ENCODE peak calls at places on chromosome 21, in seven cellular contexts. C is BE2C; J is lower lobe of right lung; T is CD8-positive, alpha-beta T cell; D is mammary epithelial cell; I is neural progenitor cell; M is adipocyte. U is an unnamed sample.

GRCh38 chr21:28396421-28396820 is 596.3 kb downstream of the LTN1 start:
- DNase-seq in C (no peak), J (no peak), T (no peak), D (peak; percentile 64), I (no peak), M (no peak), U (no peak)

GRCh38 chr21:15291621-15292266 is 226.9 kb upstream of the NRIP1 start:
- DNase-seq in C (no peak), J (no peak), T (no peak), D (peak; percentile 56), I (no peak), M (no peak), U (no peak)

GRCh38 chr21:28089599-28090421 is 902.9 kb downstream of the LTN1 start:
- DNase-seq in C (no peak), J (no peak), T (no peak), D (no peak), I (peak; percentile 3), M (no peak), U (no peak)

GRCh38 chr21:37294674-37295073 is 27.5 kb upstream of the VPS26C start:
- DNase-seq in C (no peak), J (no peak), T (no peak), D (no peak), I (no peak), M (no peak), U (no peak)

GRCh38 chr21:34526618-34527290 is 14.7 kb upstream of the KCNE1 start:
- DNase-seq in C (no peak), J (peak; percentile 62), T (no peak), D (peak; percentile 98), I (peak; percentile 67), M (peak; percentile 98), U (peak; percentile 5)

GRCh38 chr21:29267666-29268065 is 31.1 kb upstream of the BACH1 start:
- DNase-seq in C (no peak), J (no peak), T (no peak), D (no peak), I (no peak), M (no peak), U (no peak)

GRCh38 chr21:15514073-15514946 is 215.5 kb upstream of the USP25 start:
- DNase-seq in C (no peak), J (no peak), T (peak; percentile 65), D (no peak), I (no peak), M (no peak), U (peak; percentile 77)

GRCh38 chr21:39082656-39083376 is 100.4 kb downstream of the PSMG1 start:
- DNase-seq in C (no peak), J (no peak), T (no peak), D (peak; percentile 25), I (peak; percentile 51), M (no peak), U (no peak)

GRCh38 chr21:38995071-38995669 is 188.1 kb downstream of the PSMG1 start:
- DNase-seq in C (no peak), J (no peak), T (no peak), D (no peak), I (no peak), M (no peak), U (no peak)

GRCh38 chr21:25107708-25108107 is 499.6 kb downstream of the MRPL39 start:
- DNase-seq in C (peak; percentile 29), J (no peak), T (no peak), D (no peak), I (no peak), M (peak; percentile 9), U (no peak)

GRCh38 chr21:40622531-40622930 is 224.4 kb downstream of the DSCAM start:
- DNase-seq in C (no peak), J (no peak), T (no peak), D (peak; percentile 10), I (no peak), M (peak; percentile 4), U (no peak)

GRCh38 chr21:31673513-31673912 is 14.0 kb downstream of the SOD1 start:
- DNase-seq in C (no peak), J (no peak), T (no peak), D (no peak), I (no peak), M (no peak), U (no peak)

GRCh38 chr21:32103361-32103760 is 175.5 kb downstream of the MIS18A start:
- DNase-seq in C (no peak), J (no peak), T (no peak), D (no peak), I (no peak), M (no peak), U (no peak)

DNA sequence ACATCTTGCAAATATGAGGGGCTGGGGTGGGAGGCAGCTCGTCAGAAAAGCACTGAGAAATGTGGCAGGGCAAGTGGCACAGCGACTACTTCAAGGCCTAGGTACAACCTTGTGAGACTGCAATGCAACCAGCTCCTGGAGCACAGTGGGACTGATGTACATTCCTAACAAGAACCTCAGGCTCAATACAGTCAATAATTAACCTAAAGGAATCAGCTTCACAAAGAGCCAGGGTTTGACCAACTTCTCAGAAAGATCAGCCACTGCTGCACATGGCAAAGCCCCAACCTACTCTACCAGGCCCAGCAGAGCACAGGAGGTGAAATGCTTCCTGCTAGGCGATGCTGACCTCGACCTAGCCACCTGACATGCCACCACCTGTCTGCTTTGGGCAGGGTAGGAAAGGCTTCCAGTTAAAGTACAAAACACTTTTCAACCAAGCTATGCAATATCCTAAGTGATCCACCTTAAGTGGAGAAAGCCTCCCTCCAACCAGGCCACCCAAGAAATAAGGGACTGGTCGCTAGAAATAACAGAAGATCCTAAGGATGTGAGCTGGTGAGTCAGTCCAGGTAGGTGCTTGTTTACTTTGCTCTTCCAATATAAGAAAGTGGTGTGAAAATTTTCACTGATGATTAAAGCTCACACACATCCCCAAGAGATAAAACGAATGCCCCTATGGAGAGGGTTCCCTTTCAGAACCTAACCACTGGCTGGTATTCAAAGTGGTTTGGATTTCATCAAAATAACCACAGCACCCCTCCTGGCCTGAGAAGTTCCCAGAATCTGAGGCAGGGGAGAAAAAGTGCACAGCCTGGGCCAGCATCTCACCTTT is 2.1 kb downstream of the RIPK4 start:
- DNase-seq in C (no peak), J (no peak), T (no peak), D (peak; percentile 61), I (no peak), M (no peak), U (no peak)
- H3K4me1 ChIP-seq in C (no peaks in the 10 kb centered on the region), J (peaks cover 76% of the 10 kb centered on the region), T (peaks cover 29% of the 10 kb centered on the region), D (peaks cover 66% of the 10 kb centered on the region), I (peaks cover 57% of the 10 kb centered on the region), M (peaks cover 29% of the 10 kb centered on the region), U (peaks cover 40% of the 10 kb centered on the region)

DNA sequence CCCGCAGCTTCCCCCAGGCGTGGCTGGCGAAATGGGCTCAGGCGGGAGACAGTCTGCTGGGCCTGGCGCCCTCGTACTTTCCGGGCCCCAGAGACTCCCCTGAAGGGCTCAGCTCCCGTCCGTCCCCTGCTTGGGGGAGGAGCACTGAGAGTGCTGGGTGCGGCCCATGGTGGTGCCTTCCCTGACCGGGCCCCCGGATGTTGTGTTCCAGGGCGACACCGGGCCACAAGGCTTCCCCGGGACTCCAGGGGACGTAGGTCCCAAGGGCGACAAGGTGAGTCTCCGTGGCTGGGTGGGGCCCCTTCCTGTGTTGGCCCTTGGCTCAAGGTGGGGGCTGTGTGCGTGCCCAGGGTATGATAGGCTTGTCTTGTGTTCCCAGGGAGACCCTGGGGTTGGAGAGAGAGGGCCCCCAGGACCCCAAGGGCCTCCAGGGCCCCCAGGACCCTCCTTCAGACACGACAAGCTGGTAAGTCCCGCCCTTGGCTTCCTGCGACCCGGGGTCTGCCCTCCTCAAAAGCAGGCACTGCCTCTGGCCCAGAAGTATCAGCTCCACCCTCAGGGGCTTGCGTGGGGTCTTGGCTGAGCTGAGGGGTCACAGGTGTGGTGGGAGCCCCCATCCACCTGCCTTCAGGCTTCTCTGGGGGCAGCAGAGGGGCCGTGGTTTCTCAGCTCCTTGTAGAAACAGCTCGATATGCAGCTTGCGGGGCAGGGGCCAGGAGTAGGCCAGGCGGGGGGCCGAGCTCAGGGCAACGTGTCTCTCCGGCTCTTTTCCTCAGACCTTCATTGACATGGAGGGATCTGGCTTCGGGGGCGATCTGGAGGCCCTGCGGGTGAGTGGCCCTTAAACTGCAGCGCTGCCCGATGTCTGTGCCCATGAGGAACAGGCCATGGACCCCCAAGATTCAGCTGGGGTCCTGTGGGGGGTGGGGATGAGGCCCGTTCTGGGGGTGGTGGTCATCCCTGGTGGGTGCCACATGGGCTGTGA is 62.3 kb downstream of the SLC19A1 start:
- DNase-seq in C (no peak), J (no peak), T (peak; percentile 56), D (no peak), I (no peak), M (no peak), U (peak; percentile 22)
- H3K27me3 ChIP-seq in C (no peaks in the 10 kb centered on the region), J (no peaks in the 10 kb centered on the region), T (no peaks in the 10 kb centered on the region), D (no peaks in the 10 kb centered on the region), I (no peaks in the 10 kb centered on the region), M (no peaks in the 10 kb centered on the region), U (no peaks in the 10 kb centered on the region)

GRCh38 chr21:33299181-33299752 is 25.5 kb upstream of the IFNAR1 start:
- DNase-seq in C (no peak), J (no peak), T (peak; percentile 41), D (peak; percentile 52), I (no peak), M (no peak), U (peak; percentile 41)
- H3K4me3 ChIP-seq in C (no peak overlapping the region), J (no peak overlapping the region), T (peak overlapping the region; percentile 24), D (no peak overlapping the region), I (no peak overlapping the region), M (no peak overlapping the region), U (no peak overlapping the region)

GRCh38 chr21:44962481-44962966 is 22.7 kb downstream of the SLX9 start:
- DNase-seq in C (no peak), J (peak; percentile 50), T (no peak), D (peak; percentile 94), I (no peak), M (peak; percentile 92), U (no peak)

GRCh38 chr21:44967082-44968047 is 27.5 kb downstream of the SLX9 start:
- DNase-seq in C (no peak), J (no peak), T (no peak), D (no peak), I (no peak), M (no peak), U (no peak)

GRCh38 chr21:44966135-44967081 is 26.6 kb downstream of the SLX9 start:
- DNase-seq in C (peak; percentile 80), J (peak; percentile 71), T (no peak), D (no peak), I (no peak), M (no peak), U (no peak)

GRCh38 chr21:44965251-44966022 is 25.6 kb downstream of the SLX9 start:
- DNase-seq in C (no peak), J (peak; percentile 35), T (no peak), D (no peak), I (no peak), M (peak; percentile 26), U (peak; percentile 34)

GRCh38 chr21:44964381-44964780 is 24.6 kb downstream of the SLX9 start:
- DNase-seq in C (no peak), J (peak; percentile 34), T (no peak), D (no peak), I (no peak), M (no peak), U (no peak)
- H3K4me1 ChIP-seq in C (peaks cover 19% of the 10 kb centered on the region), J (peaks cover 66% of the 10 kb centered on the region), T (peaks cover 47% of the 10 kb centered on the region), D (peaks cover 60% of the 10 kb centered on the region), I (peaks cover 1% of the 10 kb centered on the region), M (peaks cover 54% of the 10 kb centered on the region), U (peaks cover 37% of the 10 kb centered on the region)

DNA sequence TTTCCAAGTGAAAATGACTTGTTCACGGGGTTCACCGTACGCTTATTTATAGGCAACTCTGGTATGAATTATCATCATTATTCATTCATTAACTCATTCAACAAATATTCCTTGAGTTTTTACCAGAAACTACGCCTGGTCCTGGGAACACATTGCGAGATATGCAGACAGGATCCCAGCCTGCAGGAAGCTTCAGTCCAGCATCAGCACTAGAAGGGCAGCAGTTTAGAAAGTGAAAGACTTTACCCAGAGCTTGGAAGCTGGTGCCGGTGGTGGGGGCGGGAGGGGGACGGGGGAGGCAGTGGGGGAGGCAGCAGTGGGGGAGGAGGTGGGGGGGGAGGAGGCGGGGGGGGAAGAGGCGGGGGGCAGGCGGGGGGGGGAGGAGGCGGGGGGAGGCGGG is 55.9 kb downstream of the SETD4 start:
- DNase-seq in C (no peak), J (no peak), T (no peak), D (no peak), I (no peak), M (no peak), U (no peak)
- H3K27me3 ChIP-seq in C (peaks cover 3% of the 10 kb centered on the region), J (no peaks in the 10 kb centered on the region), T (peaks cover 3% of the 10 kb centered on the region), D (no peaks in the 10 kb centered on the region), I (no peaks in the 10 kb centered on the region), M (peaks cover 6% of the 10 kb centered on the region), U (no peaks in the 10 kb centered on the region)